ENCODE peak calls at places on chromosome 20, in nine cellular contexts. T is sciatic nerve; P is WTC11; N is activated naive CD4-positive, alpha-beta T cell treated with anti-CD3 and anti-CD28 coated beads, Interleukin-2, amount 10 ng/mL, durations not matched to agents 7 days and 5 days; O is effector CD4-positive, alpha-beta T cell; V is iPS-NIHi11; Y is body of pancreas; A is ovary; G is CMK. W is an unnamed sample.

GRCh38 chr20:52313335-52313963 is 121.9 kb upstream of the ZFP64 start:
- DNase-seq in T (no peak), P (peak; percentile 32), N (no peak), O (no peak), V (peak; percentile 67), Y (peak; percentile 19), A (peak; percentile 13), G (no peak), W (peak; percentile 13)

GRCh38 chr20:29497261-29497671 is 1760.2 kb upstream of the DEFB115 start:
- DNase-seq in T (no peak), P (no peak), N (peak; percentile 61), O (no peak), V (peak; percentile 8), Y (no peak), A (peak; percentile 19), G (no peak), W (no peak)

GRCh38 chr20:34907616-34908469 is 31.4 kb downstream of the ACSS2 start:
- DNase-seq in T (no peak), P (no peak), N (no peak), O (no peak), V (peak; percentile 22), Y (peak; percentile 58), A (peak; percentile 39), G (no peak), W (no peak)

GRCh38 chr20:52996130-52996529 is 24.0 kb downstream of the TSHZ2 start:
- DNase-seq in T (no peak), P (no peak), N (no peak), O (no peak), V (no peak), Y (no peak), A (no peak), G (no peak), W (no peak)

GRCh38 chr20:24781061-24781980 is 167.7 kb upstream of the CST7 start:
- DNase-seq in T (peak; percentile 46), P (peak; percentile 44), N (peak; percentile 44), O (no peak), V (peak; percentile 60), Y (no peak), A (no peak), G (no peak), W (no peak)

GRCh38 chr20:41738584-41739193 is 120.5 kb upstream of the CHD6 start:
- DNase-seq in T (peak; percentile 66), P (peak; percentile 71), N (peak; percentile 59), O (no peak), V (peak; percentile 62), Y (peak; percentile 60), A (peak; percentile 44), G (no peak), W (peak; percentile 62)

GRCh38 chr20:24485981-24486380 is 16.6 kb downstream of the SYNDIG1 start:
- DNase-seq in T (no peak), P (no peak), N (no peak), O (no peak), V (no peak), Y (no peak), A (no peak), G (no peak), W (no peak)

GRCh38 chr20:20410678-20411077 is 42.8 kb downstream of the INSM1 start:
- DNase-seq in T (no peak), P (peak; percentile 48), N (no peak), O (no peak), V (peak; percentile 52), Y (peak; percentile 56), A (peak; percentile 27), G (peak; percentile 27), W (peak; percentile 16)

GRCh38 chr20:61331542-61331941 is 79.5 kb downstream of the CDH4 start:
- DNase-seq in T (no peak), P (no peak), N (no peak), O (no peak), V (peak; percentile 53), Y (no peak), A (no peak), G (no peak), W (no peak)

GRCh38 chr20:19909696-19910095 is 107.5 kb upstream of the NAA20 start:
- DNase-seq in T (no peak), P (no peak), N (no peak), O (no peak), V (no peak), Y (peak; percentile 32), A (no peak), G (no peak), W (no peak)

GRCh38 chr20:64140956-64141355 is 23.3 kb upstream of the MYT1 start:
- DNase-seq in T (peak; percentile 21), P (peak; percentile 6), N (peak; percentile 11), O (no peak), V (no peak), Y (no peak), A (no peak), G (no peak), W (no peak)

GRCh38 chr20:58610811-58611210 is 40.3 kb upstream of the STX16 start:
- DNase-seq in T (no peak), P (no peak), N (no peak), O (no peak), V (no peak), Y (no peak), A (no peak), G (no peak), W (no peak)